ENCODE peak calls at places on chromosomes 12 and 14, in ten cellular contexts. M is epithelial cell of esophagus, P is IMR-90, U is MG63, R is PC-9, E is Peyer's patch, B is neuronal stem cell, F is heart left ventricle, A is lower leg skin, L is HFF-Myc. N is an unnamed sample.

GRCh38 chr12:5798242-5799015 is 146.6 kb downstream of the ANO2 start:
- DNase-seq in M (no peak), P (no peak), U (no peak), R (no peak), E (no peak), B (no peak), F (no peak), A (no peak), L (no peak), N (no peak)

GRCh38 chr14:51534623-51535022 is 117.1 kb upstream of the FRMD6 start:
- DNase-seq in M (peak; percentile 49), P (peak; percentile 67), U (no peak), R (peak; percentile 87), E (no peak), B (no peak), F (no peak), A (no peak), L (no peak), N (no peak)

GRCh38 chr12:46174061-46174662 is 94.7 kb downstream of the SLC38A1 start:
- DNase-seq in M (no peak), P (no peak), U (no peak), R (no peak), E (no peak), B (no peak), F (no peak), A (no peak), L (no peak), N (no peak)

GRCh38 chr14:61034416-61035100 is 53.5 kb downstream of the SLC38A6 start:
- DNase-seq in M (peak; percentile 29), P (no peak), U (no peak), R (peak; percentile 21), E (no peak), B (no peak), F (no peak), A (no peak), L (peak; percentile 19), N (no peak)

GRCh38 chr14:54637829-54638446 is 71.0 kb downstream of the SAMD4A start:
- DNase-seq in M (peak; percentile 69), P (peak; percentile 92), U (peak; percentile 46), R (no peak), E (no peak), B (no peak), F (no peak), A (no peak), L (no peak), N (no peak)

GRCh38 chr14:96502621-96503251 is 554 bp downstream of the PAPOLA start:
- DNase-seq in M (peak; percentile 34), P (peak; percentile 13), U (peak; percentile 33), R (peak; percentile 8), E (peak; percentile 79), B (peak; percentile 23), F (peak; percentile 59), A (peak; percentile 35), L (no peak), N (no peak)

GRCh38 chr14:56490379-56490778 is 89.2 kb upstream of the TMEM260 start:
- DNase-seq in M (peak; percentile 57), P (peak; percentile 40), U (no peak), R (no peak), E (no peak), B (no peak), F (no peak), A (no peak), L (no peak), N (peak; percentile 5)

GRCh38 chr12:53325539-53326061 is 4.2 kb upstream of the AAAS start:
- DNase-seq in M (no peak), P (no peak), U (peak; percentile 60), R (no peak), E (peak; percentile 54), B (no peak), F (peak; percentile 53), A (no peak), L (no peak), N (peak; percentile 56)

GRCh38 chr14:79177106-79177505 is 1006.9 kb downstream of the NRXN3 start:
- DNase-seq in M (no peak), P (no peak), U (no peak), R (no peak), E (no peak), B (no peak), F (no peak), A (no peak), L (no peak), N (no peak)

GRCh38 chr12:48002179-48002601 is 2.1 kb downstream of the COL2A1 start:
- DNase-seq in M (no peak), P (no peak), U (no peak), R (no peak), E (peak; percentile 44), B (peak; percentile 41), F (no peak), A (no peak), L (no peak), N (no peak)

GRCh38 chr12:57148469-57149308 is 1.3 kb upstream of the LRP1-AS start:
- DNase-seq in M (peak; percentile 14), P (peak; percentile 77), U (peak; percentile 67), R (no peak), E (peak; percentile 82), B (no peak), F (peak; percentile 83), A (peak; percentile 72), L (no peak), N (peak; percentile 82)

GRCh38 chr12:60072911-60073310 is 477.1 kb downstream of the SLC16A7 start:
- DNase-seq in M (peak; percentile 5), P (peak; percentile 67), U (no peak), R (no peak), E (no peak), B (no peak), F (no peak), A (no peak), L (peak; percentile 5), N (no peak)

GRCh38 chr12:113075137-113075683 is 18.7 kb downstream of the DTX1 start:
- DNase-seq in M (no peak), P (no peak), U (no peak), R (no peak), E (peak; percentile 81), B (no peak), F (no peak), A (no peak), L (no peak), N (no peak)

GRCh38 chr12:109927622-109928021 is 27.5 kb downstream of the TCHP start:
- DNase-seq in M (peak; percentile 60), P (peak; percentile 41), U (peak; percentile 34), R (peak; percentile 25), E (peak; percentile 73), B (no peak), F (no peak), A (no peak), L (no peak), N (no peak)

GRCh38 chr14:37274652-37275051 is 76.9 kb downstream of the MIPOL1 start:
- DNase-seq in M (no peak), P (no peak), U (no peak), R (no peak), E (no peak), B (no peak), F (no peak), A (no peak), L (no peak), N (no peak)

GRCh38 chr14:32657081-32657480 is 281.6 kb upstream of the NPAS3 start:
- DNase-seq in M (peak; percentile 70), P (peak; percentile 61), U (peak; percentile 23), R (no peak), E (peak; percentile 49), B (no peak), F (no peak), A (peak; percentile 51), L (no peak), N (peak; percentile 34)

DNA sequence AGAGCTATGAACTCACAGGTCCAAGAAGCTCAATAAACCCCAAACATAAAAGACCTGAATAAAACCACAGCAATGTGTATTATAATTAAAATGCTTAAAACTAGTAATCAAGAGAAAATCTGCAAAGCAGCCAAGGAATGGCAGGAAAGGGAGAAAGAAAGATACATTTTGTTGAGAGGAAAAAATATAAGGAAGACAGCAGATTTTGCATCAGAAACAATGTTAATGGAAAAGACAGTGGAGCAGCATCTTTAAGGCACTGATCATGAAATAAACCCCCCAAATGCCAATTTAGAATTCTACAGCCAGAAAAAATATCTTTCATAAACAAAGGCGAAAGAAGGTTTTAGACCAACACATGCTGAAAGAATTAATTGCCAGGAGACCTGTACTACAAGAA is 39.3 kb downstream of the RAN start:
- DNase-seq in M (no peak), P (no peak), U (no peak), R (no peak), E (no peak), B (no peak), F (no peak), A (no peak), L (no peak), N (no peak)
- H3K4me3 ChIP-seq in M (no peak overlapping the region), P (no peak overlapping the region), U (no peak overlapping the region), R (no peak overlapping the region), E (no peak overlapping the region), B (no peak overlapping the region), F (no peak overlapping the region), A (no peak overlapping the region), L (no peak overlapping the region), N (no peak overlapping the region)

DNA sequence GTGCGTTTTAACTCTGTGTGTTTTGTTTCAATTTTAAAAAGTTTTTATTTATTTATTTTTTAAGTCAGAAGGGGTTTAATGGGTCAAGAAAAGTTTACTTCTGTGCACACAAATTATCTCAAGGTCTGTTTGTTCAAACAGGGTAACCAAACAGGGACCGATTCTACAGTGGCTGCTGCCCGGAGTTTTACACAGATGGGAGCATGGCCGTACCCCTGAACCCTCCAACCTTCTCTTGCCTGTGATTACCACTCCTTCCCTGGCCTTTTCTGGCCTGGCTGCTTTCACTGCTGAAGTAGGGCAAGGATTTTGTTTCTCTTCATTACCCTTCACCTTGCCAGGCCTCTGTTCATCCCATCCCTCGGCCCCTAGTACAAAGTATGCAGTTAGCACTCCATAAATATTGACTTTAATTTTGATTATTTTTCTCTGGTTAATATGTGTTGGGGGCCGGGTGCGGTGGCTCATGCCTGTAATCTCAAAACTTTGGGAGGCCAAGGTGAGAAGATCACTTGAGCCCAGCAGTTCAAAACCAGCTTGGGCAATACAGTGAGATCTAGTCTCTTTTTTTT is 15.8 kb upstream of the FBXL14 start:
- DNase-seq in M (no peak), P (no peak), U (no peak), R (no peak), E (no peak), B (no peak), F (no peak), A (no peak), L (no peak), N (no peak)
- H3K4me3 ChIP-seq in M (no peak overlapping the region), P (no peak overlapping the region), U (no peak overlapping the region), R (no peak overlapping the region), E (no peak overlapping the region), B (no peak overlapping the region), F (no peak overlapping the region), A (no peak overlapping the region), L (no peak overlapping the region), N (no peak overlapping the region)

GRCh38 chr12:123713398-123714301 is 1.5 kb downstream of the ATP6V0A2 start:
- DNase-seq in M (peak; percentile 35), P (peak; percentile 10), U (no peak), R (peak; percentile 4), E (peak; percentile 57), B (no peak), F (no peak), A (no peak), L (no peak), N (no peak)
- H3K4me3 ChIP-seq in M (peak overlapping the region; percentile 78), P (peak overlapping the region; percentile 93), U (peak overlapping the region; percentile 83), R (peak overlapping the region; percentile 70), E (peak overlapping the region; percentile 99), B (peak overlapping the region; percentile 78), F (peak overlapping the region; percentile 100), A (no peak overlapping the region), L (peak overlapping the region; percentile 90), N (no peak overlapping the region)

DNA sequence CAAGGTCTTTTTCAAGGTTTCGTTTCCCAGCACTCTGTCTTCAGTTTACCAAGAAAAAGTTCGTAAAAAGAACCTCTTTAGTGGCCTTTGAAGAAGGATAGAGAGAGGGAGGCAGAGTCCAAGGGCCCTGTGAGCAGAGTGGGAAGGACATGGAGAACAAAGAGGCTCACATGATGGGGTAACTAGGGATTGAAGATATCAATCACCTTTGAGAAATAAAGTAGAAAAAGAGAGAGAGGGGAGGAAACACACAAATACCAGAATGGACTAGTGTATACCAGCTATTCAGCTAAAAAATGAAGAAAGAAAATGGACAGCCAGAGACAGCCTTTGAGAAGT is 82.3 kb downstream of the SPTSSA start:
- DNase-seq in M (no peak), P (no peak), U (no peak), R (no peak), E (no peak), B (no peak), F (no peak), A (no peak), L (no peak), N (no peak)
- H3K4me3 ChIP-seq in M (no peak overlapping the region), P (no peak overlapping the region), U (no peak overlapping the region), R (no peak overlapping the region), E (no peak overlapping the region), B (no peak overlapping the region), F (no peak overlapping the region), A (no peak overlapping the region), L (no peak overlapping the region), N (no peak overlapping the region)